ENCODE peak calls at places on chromosomes 11 and 22, in five cellular contexts. L, Q, E, F and N are unnamed samples.

GRCh38 chr22:17117400-17117799 is 3.8 kb downstream of the TMEM121B start:
- DNase-seq in F (no peak), L (no peak), E (no peak), Q (no peak), N (no peak)

GRCh38 chr11:75558939-75559843 is 2.9 kb upstream of the SERPINH1 start:
- DNase-seq in F (no peak), L (peak), E (peak), Q (no peak), N (no peak)

GRCh38 chr11:3133456-3134217 is 31.5 kb downstream of the OSBPL5 start:
- DNase-seq in E (no peak), Q (no peak), F (no peak), L (no peak), N (no peak)

GRCh38 chr11:63660972-63661371 is 10.2 kb downstream of the ATL3 start:
- DNase-seq in F (no peak), E (no peak), Q (no peak), L (no peak), N (no peak)

GRCh38 chr11:11979487-11980117 is 28.8 kb downstream of the DKK3 start:
- DNase-seq in F (no peak), Q (peak), L (peak), E (no peak), N (no peak)

GRCh38 chr11:799641-800316 is 1.7 kb upstream of the SLC25A22 start:
- DNase-seq in E (no peak), F (no peak), L (no peak), Q (no peak), N (no peak)

GRCh38 chr22:41821449-41822030 is 11.4 kb upstream of the SREBF2 start:
- DNase-seq in E (no peak), F (no peak), L (no peak), Q (no peak), N (no peak)

GRCh38 chr11:128905345-128906184 is 14.4 kb downstream of the KCNJ5 start:
- DNase-seq in L (peak), E (no peak), F (peak), Q (peak), N (no peak)

GRCh38 chr22:48714231-48714630 is 1113.4 kb downstream of the BRD1 start:
- DNase-seq in E (no peak), F (no peak), L (no peak), Q (no peak), N (no peak)

GRCh38 chr11:35357893-35358292 is 61.5 kb downstream of the SLC1A2 start:
- DNase-seq in E (no peak), F (no peak), Q (no peak), L (peak), N (no peak)

GRCh38 chr11:67472882-67473281 is 3.8 kb upstream of the TMEM134 start:
- DNase-seq in Q (no peak), F (no peak), L (no peak), E (no peak), N (no peak)

GRCh38 chr22:43014062-43014875 is 680 bp downstream of the PACSIN2 start:
- DNase-seq in Q (peak), F (peak), L (peak), E (peak), N (no peak)

GRCh38 chr11:112901904-112902303 is 59.3 kb upstream of the NCAM1 start:
- DNase-seq in F (no peak), L (no peak), Q (no peak), E (no peak), N (no peak)

GRCh38 chr11:99494065-99494464 is 473.3 kb downstream of the CNTN5 start:
- DNase-seq in E (no peak), L (no peak), F (no peak), Q (no peak), N (no peak)

GRCh38 chr11:64790205-64791095 is 12.1 kb upstream of the SF1 start:
- DNase-seq in L (no peak), F (no peak), Q (no peak), E (no peak), N (no peak)

GRCh38 chr11:43399983-43400630 is 41.4 kb downstream of the TTC17 start:
- DNase-seq in L (peak), F (peak), Q (no peak), E (no peak), N (no peak)

GRCh38 chr11:27158763-27159679 is 118.4 kb downstream of the BBOX1 start:
- DNase-seq in L (peak), F (peak), Q (no peak), E (peak), N (peak)

GRCh38 chr22:36385491-36386350 is 2.0 kb downstream of the MYH9 start:
- DNase-seq in L (peak), E (no peak), F (peak), Q (peak), N (peak)

GRCh38 chr11:59802639-59803176 is 7.9 kb downstream of the MRPL16 start:
- DNase-seq in F (peak), Q (no peak), L (peak), E (no peak), N (no peak)

GRCh38 chr11:130765951-130766649 is 150.2 kb downstream of the SNX19 start:
- DNase-seq in F (no peak), Q (no peak), E (no peak), L (peak), N (no peak)

GRCh38 chr22:44029069-44029468 is 5.0 kb downstream of the PARVB start:
- DNase-seq in L (no peak), Q (no peak), E (no peak), F (no peak), N (no peak)

GRCh38 chr22:19108807-19109197 is 13.4 kb downstream of the DGCR2 start:
- DNase-seq in L (no peak), E (no peak), Q (no peak), F (no peak), N (no peak)

GRCh38 chr11:21909145-21909544 is 283.7 kb upstream of the ANO5 start:
- DNase-seq in L (no peak), Q (no peak), E (no peak), F (no peak), N (no peak)

GRCh38 chr11:27830206-27830605 is 130.0 kb upstream of the BDNF start:
- DNase-seq in Q (no peak), F (no peak), L (no peak), E (no peak), N (no peak)

GRCh38 chr11:117315285-117316196 is 515 bp downstream of the BACE1 start:
- DNase-seq in Q (peak), L (peak), E (no peak), F (peak), N (no peak)

GRCh38 chr22:36822581-36822980 is 5.7 kb upstream of the PVALB start:
- DNase-seq in Q (no peak), F (no peak), L (no peak), E (no peak), N (no peak)

GRCh38 chr11:113014731-113015455 is 53.7 kb downstream of the NCAM1 start:
- DNase-seq in E (no peak), L (no peak), Q (no peak), F (no peak), N (no peak)